ENCODE peak calls at places on chromosome 4, in four cellular contexts. N is kidney epithelial cell, Q is MCF 10A, R is natural killer cell. S is an unnamed sample.

GRCh38 chr4:38574559-38575333 is 89.3 kb upstream of the KLF3 start:
- DNase-seq in R (no peak), N (no peak), Q (no peak), S (no peak)

GRCh38 chr4:141858437-141858836 is 222.1 kb downstream of the IL15 start:
- DNase-seq in N (no peak), Q (no peak), R (no peak), S (no peak)

GRCh38 chr4:2660596-2661211 is 95.4 kb downstream of the TNIP2 start:
- DNase-seq in N (no peak), R (no peak), Q (no peak), S (no peak)

GRCh38 chr4:41303372-41304118 is 46.8 kb downstream of the UCHL1 start:
- DNase-seq in N (no peak), R (no peak), Q (no peak), S (no peak)

GRCh38 chr4:120286813-120287212 is 220.2 kb upstream of the MAD2L1 start:
- DNase-seq in Q (no peak), R (no peak), N (no peak), S (no peak)

GRCh38 chr4:76420901-76421581 is at the start of gene CCDC158:
- DNase-seq in Q (no peak), R (no peak), N (no peak), S (peak)

GRCh38 chr4:89482248-89482647 is 174.6 kb upstream of the GPRIN3 start:
- DNase-seq in N (no peak), Q (peak), R (no peak), S (no peak)

GRCh38 chr4:2172161-2172560 is 69.8 kb downstream of the HAUS3 start:
- DNase-seq in R (no peak), N (no peak), Q (no peak), S (no peak)

GRCh38 chr4:3062466-3062865 is 11.9 kb downstream of the HTT-AS start:
- DNase-seq in N (no peak), R (no peak), Q (no peak), S (no peak)

GRCh38 chr4:7063362-7063761 is 4.5 kb downstream of the GRPEL1 start:
- DNase-seq in N (no peak), R (no peak), Q (no peak), S (no peak)

GRCh38 chr4:96776922-96777510 is 937.1 kb downstream of the PDHA2 start:
- DNase-seq in Q (no peak), R (no peak), N (no peak), S (no peak)

GRCh38 chr4:132284910-132285426 is 864.1 kb upstream of the PCDH10 start:
- DNase-seq in R (no peak), Q (no peak), N (no peak), S (no peak)

GRCh38 chr4:143587703-143588102 is 74.2 kb downstream of the SMARCA5 start:
- DNase-seq in R (no peak), Q (peak), N (no peak), S (no peak)

GRCh38 chr4:96767815-96768480 is 928.1 kb downstream of the PDHA2 start:
- DNase-seq in R (no peak), N (no peak), Q (peak), S (no peak)

GRCh38 chr4:7320413-7320812 is 114.3 kb downstream of the PSAPL1 start:
- DNase-seq in Q (no peak), N (no peak), R (no peak), S (no peak)

GRCh38 chr4:187149229-187149628 is 425.6 kb upstream of the FAT1 start:
- DNase-seq in R (no peak), N (no peak), Q (no peak), S (no peak)

GRCh38 chr4:112735474-112735951 is 98.6 kb downstream of the LARP7 start:
- DNase-seq in N (no peak), Q (no peak), R (no peak), S (no peak)

GRCh38 chr4:110902500-110902899 is 279.6 kb upstream of the PITX2 start:
- DNase-seq in Q (peak), R (no peak), N (no peak), S (no peak)

GRCh38 chr4:149056615-149057014 is 614.4 kb upstream of the NR3C2 start:
- DNase-seq in R (no peak), N (no peak), Q (no peak), S (no peak)

GRCh38 chr4:69832326-69833030 is 27.5 kb downstream of the SULT1E1 start:
- DNase-seq in R (no peak), N (peak), Q (no peak), S (no peak)

GRCh38 chr4:125316391-125316780 is 1.6 kb downstream of the FAT4 start:
- DNase-seq in R (peak), N (no peak), Q (peak), S (no peak)

GRCh38 chr4:5500165-5500564 is 208.2 kb downstream of the EVC2 start:
- DNase-seq in R (no peak), N (no peak), Q (no peak), S (no peak)

GRCh38 chr4:123530357-123530756 is 133.8 kb downstream of the SPRY1 start:
- DNase-seq in R (no peak), Q (no peak), N (no peak), S (no peak)

GRCh38 chr4:78756721-78757120 is 19.4 kb upstream of the BMP2K start:
- DNase-seq in R (no peak), N (no peak), Q (no peak), S (no peak)

GRCh38 chr4:52199574-52200338 is 148.7 kb downstream of the SPATA18 start:
- DNase-seq in R (no peak), N (no peak), Q (peak), S (no peak)

GRCh38 chr4:127793528-127793927 is 11.4 kb downstream of the HSPA4L start:
- DNase-seq in Q (no peak), N (no peak), R (no peak), S (no peak)

GRCh38 chr4:127783026-127783769 is 1.1 kb downstream of the HSPA4L start:
- DNase-seq in Q (peak), R (no peak), N (no peak), S (no peak)

GRCh38 chr4:127783971-127784519 is 1.9 kb downstream of the HSPA4L start:
- DNase-seq in R (no peak), N (no peak), Q (peak), S (no peak)

DNA sequence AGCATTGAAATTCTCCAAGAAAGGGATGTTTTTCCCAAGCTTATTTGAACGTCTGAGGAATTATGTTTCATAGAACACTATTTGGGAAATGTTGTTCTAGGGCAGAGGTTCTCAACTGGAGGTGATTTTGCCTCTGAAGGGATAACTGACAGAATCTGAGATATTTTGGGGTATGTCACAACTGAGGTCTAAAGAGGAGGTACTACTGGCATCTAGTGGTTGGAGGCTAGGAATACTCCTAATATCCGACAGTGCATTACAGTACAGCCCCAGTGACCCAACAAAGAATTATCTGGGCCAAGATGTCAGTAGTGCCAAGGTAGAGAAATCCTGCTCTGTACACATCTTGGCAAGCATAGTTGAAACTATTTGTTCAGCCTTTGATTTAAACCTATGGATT is 6.4 kb downstream of the HSPA4L start:
- DNase-seq in N (no peak), R (no peak), Q (peak), S (no peak)
- TF ChIP-seq CTCF in N (peak), R (no peak), Q (no peak), S (no peak)

GRCh38 chr4:47490550-47490949 is 5.5 kb downstream of the ATP10D start:
- DNase-seq in Q (peak), N (no peak), R (no peak), S (no peak)
- TF ChIP-seq CTCF in Q (peak), N (peak), R (peak), S (peak)

GRCh38 chr4:153465583-153465921 is 608 bp upstream of the TMEM131L start:
- DNase-seq in Q (peak), R (peak), N (no peak), S (no peak)
- TF ChIP-seq CTCF in Q (peak), R (no peak), N (peak), S (no peak)

GRCh38 chr4:55849724-55850123 is 3.7 kb upstream of the EXOC1 start:
- DNase-seq in Q (no peak), N (no peak), R (no peak), S (no peak)
- TF ChIP-seq CTCF in Q (no peak), N (no peak), R (no peak), S (no peak)

DNA sequence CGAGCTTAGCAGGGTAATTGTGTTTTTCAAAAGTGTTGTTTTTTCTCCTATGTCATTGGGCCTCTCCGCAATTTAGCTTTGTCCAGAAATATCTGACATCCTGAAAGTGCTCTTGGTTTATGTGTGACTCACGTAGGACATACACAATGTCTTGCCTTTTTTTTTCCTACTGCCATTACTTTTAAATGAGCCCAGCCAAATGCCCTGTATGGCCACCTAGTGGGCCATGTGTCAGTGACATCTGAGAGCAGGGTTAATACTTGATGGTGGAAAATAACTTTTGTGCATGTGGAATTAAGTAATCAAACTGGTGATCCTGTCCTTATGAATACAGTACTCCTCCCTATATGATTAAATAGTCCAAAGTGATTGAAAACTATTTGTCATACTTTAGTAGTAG is 1411.1 kb upstream of the TENM3 start:
- DNase-seq in R (no peak), N (no peak), Q (peak), S (no peak)
- TF ChIP-seq CTCF in R (no peak), N (peak), Q (no peak), S (no peak)

DNA sequence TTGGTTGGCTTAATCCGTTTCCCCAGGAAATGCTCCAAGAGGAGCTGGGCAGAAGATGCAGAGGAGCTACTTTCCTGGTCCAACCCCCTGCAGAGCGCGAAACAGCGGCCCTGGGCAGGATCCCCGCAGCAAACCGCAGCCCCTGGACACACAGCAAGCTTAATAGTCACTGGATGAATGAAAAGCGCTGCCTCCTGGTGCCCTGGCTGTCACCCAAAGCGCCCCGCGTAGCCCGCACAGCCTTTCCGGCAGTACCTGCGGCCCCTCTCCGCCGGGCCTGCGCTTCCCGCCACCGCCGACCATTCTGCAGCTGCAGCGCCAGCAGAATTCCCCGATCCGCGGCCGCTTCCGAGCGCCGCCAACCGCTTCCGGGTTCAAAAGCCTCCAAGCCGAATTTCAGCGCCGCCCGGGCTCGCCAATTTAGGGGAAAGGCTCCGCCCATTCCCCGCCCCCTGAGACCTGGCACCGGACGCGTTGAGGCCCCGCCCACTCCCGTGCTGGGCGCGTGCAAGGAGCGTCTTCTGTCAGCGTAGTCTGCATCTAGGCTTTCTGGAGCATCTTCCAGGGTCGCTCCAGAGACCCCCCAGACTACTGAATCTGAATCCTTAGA is at the start of gene HPF1:
- DNase-seq in Q (peak), N (peak), R (peak), S (peak)
- TF ChIP-seq CTCF in Q (no peak), N (no peak), R (no peak), S (no peak)

S was measured in activated B cell treated with CpG ODN at 0.5 μM for 24 hours.